ENCODE peak calls at places on chromosomes 13 and 19, in six cellular contexts. U, F, I, V, L and R are unnamed samples. For H3K36me3, the result is how much of the 10 kb centered on the place peaks cover.

GRCh38 chr13:21048901-21049655 is 12.3 kb downstream of the LATS2 start:
- DNase-seq in U (no peak), F (no peak), I (no peak), V (no peak), L (no peak), R (no peak)

GRCh38 chr19:13082192-13083007 is 20.3 kb downstream of the LYL1 start:
- DNase-seq in U (peak), F (no peak), I (no peak), V (no peak), L (peak), R (no peak)

GRCh38 chr19:50534478-50534877 is 20.8 kb upstream of the ASPDH start:
- DNase-seq in U (no peak), F (no peak), I (no peak), V (no peak), L (no peak), R (no peak)

GRCh38 chr13:42747399-42747873 is 33.9 kb upstream of the FAM216B start:
- DNase-seq in U (peak), F (no peak), I (no peak), V (no peak), L (peak), R (no peak)

GRCh38 chr19:50835785-50836542 is 2.6 kb upstream of the KLK15 start:
- DNase-seq in U (peak), F (peak), I (peak), V (peak), L (peak), R (peak)

GRCh38 chr19:39363909-39364457 is 21.8 kb downstream of the SAMD4B start:
- DNase-seq in U (peak), F (no peak), I (no peak), V (no peak), L (no peak), R (no peak)

GRCh38 chr13:85798999-85799646 is at the start of gene SLITRK6:
- DNase-seq in U (peak), F (no peak), I (no peak), V (no peak), L (peak), R (no peak)

GRCh38 chr13:66943530-66943929 is 286.6 kb downstream of the PCDH9 start:
- DNase-seq in U (no peak), F (no peak), I (no peak), V (no peak), L (no peak), R (no peak)

GRCh38 chr19:7115721-7116120 is 46.2 kb downstream of the ZNF557 start:
- DNase-seq in U (no peak), F (no peak), I (no peak), V (no peak), L (no peak), R (no peak)

GRCh38 chr19:35195822-35196221 is 32.7 kb downstream of the FAM187B start:
- DNase-seq in U (no peak), F (no peak), I (no peak), V (no peak), L (no peak), R (no peak)

GRCh38 chr13:28022848-28023518 is 34.5 kb upstream of the URAD start:
- DNase-seq in U (peak), F (no peak), I (no peak), V (no peak), L (no peak), R (no peak)

GRCh38 chr19:14116918-14117578 is 514 bp downstream of the PRKACA start:
- DNase-seq in U (no peak), F (no peak), I (no peak), V (no peak), L (no peak), R (no peak)

GRCh38 chr19:37977992-37978391 is 71.0 kb downstream of the SIPA1L3 start:
- DNase-seq in U (peak), F (no peak), I (no peak), V (no peak), L (peak), R (no peak)

GRCh38 chr13:50829896-50830295 is 13.6 kb downstream of the DLEU7 start:
- DNase-seq in U (peak), F (no peak), I (no peak), V (no peak), L (no peak), R (no peak)

GRCh38 chr19:34452671-34453253 is 24.6 kb downstream of the UBA2 start:
- DNase-seq in U (no peak), F (no peak), I (no peak), V (no peak), L (no peak), R (no peak)

GRCh38 chr13:54733639-54734038 is 1705.0 kb downstream of the OLFM4 start:
- DNase-seq in U (no peak), F (no peak), I (no peak), V (no peak), L (no peak), R (no peak)

GRCh38 chr13:40221460-40222201 is 444.8 kb downstream of the FOXO1 start:
- DNase-seq in U (peak), F (peak), I (no peak), V (no peak), L (peak), R (peak)

GRCh38 chr13:101416181-101417042 is at the start of gene NALCN:
- DNase-seq in U (peak), F (no peak), I (no peak), V (no peak), L (no peak), R (no peak)

GRCh38 chr13:27795718-27796019 is 3.4 kb downstream of the GSX1 start:
- DNase-seq in U (no peak), F (no peak), I (no peak), V (no peak), L (no peak), R (no peak)

GRCh38 chr19:52336976-52337375 is 933 bp downstream of the ZNF610 start:
- DNase-seq in U (peak), F (peak), I (no peak), V (no peak), L (no peak), R (no peak)

GRCh38 chr19:41753936-41754529 is 1.3 kb upstream of the CEACAM6 start:
- DNase-seq in U (peak), F (peak), I (peak), V (peak), L (peak), R (peak)

GRCh38 chr13:43664700-43665191 is 122.0 kb downstream of the ENOX1 start:
- DNase-seq in U (peak), F (peak), I (peak), V (no peak), L (peak), R (no peak)

GRCh38 chr19:13396256-13397080 is 109.8 kb downstream of the CACNA1A start:
- DNase-seq in U (peak), F (peak), I (no peak), V (no peak), L (peak), R (no peak)

GRCh38 chr13:22081430-22081829 is 410.6 kb downstream of the FGF9 start:
- DNase-seq in U (no peak), F (no peak), I (no peak), V (no peak), L (no peak), R (no peak)

GRCh38 chr13:46184277-46184699 is 2.3 kb upstream of the LCP1 start:
- DNase-seq in U (peak), F (peak), I (peak), V (peak), L (no peak), R (peak)

GRCh38 chr13:67438465-67438864 is 208.3 kb upstream of the PCDH9 start:
- DNase-seq in U (no peak), F (no peak), I (no peak), V (no peak), L (no peak), R (no peak)

GRCh38 chr19:41699968-41700323 is 8.5 kb upstream of the CEACAM5 start:
- DNase-seq in U (no peak), F (no peak), I (peak), V (no peak), L (no peak), R (no peak)

GRCh38 chr19:50050406-50051223 is 24.8 kb downstream of the ZNF473 start:
- DNase-seq in U (peak), F (peak), I (peak), V (peak), L (peak), R (peak)

GRCh38 chr13:113548171-113548641 is 36.3 kb upstream of the TFDP1 start:
- DNase-seq in U (peak), F (no peak), I (no peak), V (no peak), L (no peak), R (no peak)

GRCh38 chr19:7558667-7559066 is 23.1 kb downstream of the PNPLA6 start:
- DNase-seq in U (no peak), F (no peak), I (no peak), V (no peak), L (no peak), R (no peak)

GRCh38 chr19:41299755-41300089 is 10.2 kb upstream of the CCDC97 start:
- DNase-seq in U (peak), F (no peak), I (peak), V (peak), L (peak), R (no peak)

GRCh38 chr13:31207630-31208549 is 8.1 kb downstream of the B3GLCT start:
- DNase-seq in U (peak), F (no peak), I (no peak), V (no peak), L (peak), R (no peak)

GRCh38 chr13:109272595-109273325 is 513.6 kb downstream of the IRS2 start:
- DNase-seq in U (peak), F (no peak), I (no peak), V (no peak), L (peak), R (no peak)

GRCh38 chr13:49319555-49320350 is 72.0 kb downstream of the CDADC1 start:
- DNase-seq in U (no peak), F (no peak), I (no peak), V (no peak), L (no peak), R (no peak)

GRCh38 chr13:105719861-105720260 is 815.6 kb downstream of the EFNB2 start:
- DNase-seq in U (no peak), F (no peak), I (no peak), V (no peak), L (no peak), R (no peak)

GRCh38 chr13:26679411-26679810 is 81.2 kb downstream of the GPR12 start:
- DNase-seq in U (peak), F (no peak), I (no peak), V (no peak), L (peak), R (no peak)

GRCh38 chr19:19111138-19111835 is 27.0 kb downstream of the TMEM161A start:
- DNase-seq in U (no peak), F (no peak), I (no peak), V (no peak), L (no peak), R (no peak)

GRCh38 chr13:93882086-93882651 is 597.3 kb downstream of the DCT start:
- DNase-seq in U (no peak), F (no peak), I (no peak), V (no peak), L (no peak), R (no peak)

DNA sequence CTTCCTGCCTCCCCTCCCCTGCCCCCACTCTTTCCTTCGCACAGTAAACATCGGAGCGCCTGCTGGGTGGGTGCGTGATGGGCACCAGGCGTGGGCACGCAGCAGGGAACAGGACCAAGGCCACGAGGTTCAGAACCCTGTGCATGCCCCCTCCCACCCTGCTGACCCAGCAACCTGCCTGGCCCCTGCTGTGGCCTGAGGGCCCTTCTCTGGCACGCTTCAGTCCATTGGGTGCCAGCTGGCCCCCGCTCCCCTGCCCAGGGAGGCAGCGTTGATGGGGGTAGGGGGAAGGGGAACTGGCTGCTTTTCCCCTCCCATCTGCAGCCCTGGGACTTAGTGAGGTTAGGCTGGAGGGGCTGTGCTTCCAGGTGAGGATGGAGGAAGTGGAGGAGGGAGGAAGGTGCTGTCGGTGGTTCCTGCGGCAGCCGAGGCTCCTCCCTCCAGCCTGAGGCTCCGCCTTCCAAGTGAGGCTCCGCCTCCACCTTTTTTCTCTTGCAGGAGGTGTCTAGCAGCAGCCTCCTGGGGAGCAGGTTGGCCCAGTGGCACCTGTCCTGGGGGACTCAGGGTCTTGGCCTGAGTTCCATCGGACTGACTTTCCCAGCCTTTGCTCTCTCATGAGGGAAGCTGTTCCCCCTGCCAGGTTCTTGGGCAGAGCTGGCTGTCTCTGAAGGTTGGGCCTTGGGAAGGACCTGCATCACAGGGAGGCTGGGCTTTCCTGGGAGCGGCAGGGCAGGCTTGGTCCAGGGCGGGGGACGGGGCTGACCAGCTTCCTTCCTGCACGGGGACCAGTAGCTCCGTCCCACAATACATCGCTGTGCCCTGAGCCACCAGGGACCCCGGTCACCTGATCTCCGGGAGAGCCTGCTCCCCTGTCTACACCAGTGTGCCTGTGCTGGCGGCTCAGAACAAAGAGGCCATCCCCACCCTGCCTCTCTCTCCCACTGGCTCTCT is 7.3 kb downstream of the PIAS4 start:
- DNase-seq in U (no peak), F (peak), I (peak), V (no peak), L (no peak), R (peak)
- H3K4me3 ChIP-seq in U (no peak), F (no peak), I (no peak), V (no peak), L (no peak), R (no peak)

GRCh38 chr19:648904-649733 is 9.4 kb downstream of the FGF22 start:
- DNase-seq in U (no peak), F (no peak), I (no peak), V (no peak), L (no peak), R (no peak)
- H3K36me3 ChIP-seq in U (under half), F (half or more), I (half or more), V (under half), L (half or more), R (half or more)

GRCh38 chr19:48479686-48480085 is 10.5 kb downstream of the CYTH2 start:
- DNase-seq in U (no peak), F (peak), I (no peak), V (no peak), L (no peak), R (no peak)

GRCh38 chr19:48480151-48480475 is 10.9 kb downstream of the CYTH2 start:
- DNase-seq in U (peak), F (peak), I (peak), V (no peak), L (no peak), R (no peak)

GRCh38 chr19:48480476-48481190 is 11.5 kb downstream of the CYTH2 start:
- DNase-seq in U (peak), F (peak), I (no peak), V (no peak), L (peak), R (peak)

GRCh38 chr19:48481846-48482639 is 12.9 kb downstream of the CYTH2 start:
- DNase-seq in U (no peak), F (no peak), I (no peak), V (no peak), L (no peak), R (no peak)

DNA sequence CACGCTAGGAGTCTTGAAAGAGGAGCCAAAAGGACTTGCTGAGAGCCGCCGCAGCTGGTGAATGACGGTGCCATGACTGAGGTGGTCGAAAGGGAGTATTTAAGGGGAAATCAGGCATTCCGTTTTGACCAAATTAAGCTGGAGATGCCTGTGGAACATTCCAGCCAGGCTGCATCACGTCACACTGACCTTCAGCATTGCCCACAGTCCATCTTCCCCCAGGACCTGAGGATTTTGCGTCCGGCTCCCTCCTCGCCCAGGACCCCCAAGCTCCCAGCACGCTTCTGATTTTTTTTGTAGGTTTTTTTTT is 12.0 kb downstream of the CYTH2 start:
- DNase-seq in U (peak), F (no peak), I (no peak), V (no peak), L (no peak), R (no peak)
- H3K4me3 ChIP-seq in U (no peak), F (peak), I (peak), V (peak), L (peak), R (peak)

GRCh38 chr19:29596080-29596479 is 10.0 kb upstream of the POP4 start:
- DNase-seq in U (no peak), F (no peak), I (no peak), V (no peak), L (no peak), R (no peak)

GRCh38 chr19:29598036-29598435 is 8.0 kb upstream of the POP4 start:
- DNase-seq in U (no peak), F (no peak), I (no peak), V (no peak), L (no peak), R (no peak)

GRCh38 chr19:29598496-29598895 is 7.6 kb upstream of the POP4 start:
- DNase-seq in U (no peak), F (no peak), I (no peak), V (no peak), L (no peak), R (no peak)

GRCh38 chr19:29593869-29594268 is 12.2 kb upstream of the POP4 start:
- DNase-seq in U (no peak), F (no peak), I (no peak), V (no peak), L (no peak), R (no peak)

GRCh38 chr19:29596885-29597525 is 9.1 kb upstream of the POP4 start:
- DNase-seq in U (peak), F (no peak), I (no peak), V (no peak), L (peak), R (no peak)
- H3K36me3 ChIP-seq in U (under half), F (under half), I (under half), V (under half), L (under half), R (under half)

GRCh38 chr19:55080121-55080914 is 4.6 kb downstream of the EPS8L1 start:
- DNase-seq in U (peak), F (peak), I (peak), V (peak), L (peak), R (peak)

GRCh38 chr19:55078996-55079395 is 3.3 kb downstream of the EPS8L1 start:
- DNase-seq in U (no peak), F (no peak), I (no peak), V (no peak), L (no peak), R (no peak)

GRCh38 chr19:55080915-55081772 is 5.5 kb downstream of the EPS8L1 start:
- DNase-seq in U (peak), F (peak), I (peak), V (peak), L (peak), R (peak)

GRCh38 chr19:55081773-55082022 is 6.0 kb downstream of the EPS8L1 start:
- DNase-seq in U (no peak), F (no peak), I (no peak), V (no peak), L (no peak), R (no peak)

DNA sequence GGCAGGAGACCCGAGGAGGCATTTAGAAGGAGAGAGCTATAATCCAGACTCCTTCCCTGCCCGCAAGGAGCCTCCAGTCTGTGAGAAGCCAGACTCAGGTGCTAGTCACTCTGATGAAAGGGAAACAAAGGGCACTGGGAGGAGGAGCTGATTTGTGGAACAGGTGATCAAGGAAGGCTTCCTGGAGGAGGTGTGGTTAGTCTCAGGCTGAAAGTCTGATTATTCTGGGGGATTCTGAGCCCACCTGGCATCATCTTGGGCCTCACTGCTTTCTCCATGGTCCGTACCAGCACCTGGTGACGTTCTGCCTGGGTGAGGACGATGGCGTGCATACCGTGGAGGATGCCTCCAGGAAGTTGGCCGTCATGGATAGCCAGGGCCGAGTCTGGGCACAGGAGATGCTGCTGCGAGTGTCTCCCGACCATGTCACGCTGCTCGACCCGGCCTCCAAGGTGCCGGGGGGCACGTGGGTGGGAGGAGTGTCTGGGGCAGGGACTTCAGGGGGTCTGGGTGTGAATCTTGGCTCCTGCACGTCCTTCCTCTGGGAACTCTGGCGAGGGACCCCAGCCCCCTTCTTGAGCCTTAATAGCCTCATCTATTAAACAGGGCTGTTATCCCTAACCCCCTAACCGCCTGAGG is 3.9 kb downstream of the EPS8L1 start:
- DNase-seq in U (no peak), F (no peak), I (no peak), V (no peak), L (no peak), R (no peak)
- H3K4me3 ChIP-seq in U (no peak), F (no peak), I (no peak), V (no peak), L (no peak), R (no peak)

DNA sequence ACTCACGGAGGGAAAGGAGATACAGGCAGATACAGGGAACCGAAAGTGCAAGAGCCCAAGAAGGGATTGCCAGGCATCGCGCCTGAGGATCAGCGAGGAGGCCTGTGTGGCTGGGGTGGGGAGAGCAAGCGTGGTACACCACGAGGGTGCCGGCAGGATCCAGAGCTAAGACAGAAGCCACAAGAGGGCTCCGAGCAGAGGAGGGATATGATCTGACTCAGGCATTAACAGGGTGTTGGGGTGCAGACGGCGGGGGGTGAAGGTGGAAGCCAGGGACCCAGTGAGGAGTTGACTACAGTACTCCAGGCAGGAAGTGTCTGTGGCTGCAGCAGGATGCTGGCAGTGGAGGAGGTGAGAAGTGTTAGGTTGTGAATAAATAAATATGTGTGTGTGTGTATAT is 5.4 kb upstream of the PPP1R37 start:
- DNase-seq in U (no peak), F (peak), I (no peak), V (peak), L (no peak), R (peak)
- H3K36me3 ChIP-seq in U (under half), F (under half), I (half or more), V (under half), L (under half), R (under half)